ENCODE peak calls at places on chromosomes 2 and 18, in four cellular contexts. One of them, this sample, is unnamed.

GRCh38 chr18:50192903-50193795 is 1.8 kb downstream of the MYO5B start:
- DNase-seq in H54: no peak
- DNase-seq in IMR-90: no peak
- DNase-seq in ovary: no peak
- DNase-seq in this sample: no peak

GRCh38 chr18:361100-361732 is 93.4 kb upstream of the THOC1 start:
- DNase-seq in IMR-90: no peak
- DNase-seq in ovary: no peak
- DNase-seq in H54: no peak
- DNase-seq in this sample: no peak

GRCh38 chr2:55296393-55296792 is 27.4 kb upstream of the MTIF2 start:
- DNase-seq in ovary: no peak
- DNase-seq in H54: no peak
- DNase-seq in IMR-90: no peak
- DNase-seq in this sample: no peak

GRCh38 chr18:5451871-5452270 is 91.9 kb downstream of the EPB41L3 start:
- DNase-seq in ovary: no peak
- DNase-seq in H54: no peak
- DNase-seq in IMR-90: no peak
- DNase-seq in this sample: no peak

GRCh38 chr18:79458131-79458838 is 62.6 kb downstream of the NFATC1 start:
- DNase-seq in H54: peak
- DNase-seq in ovary: peak
- DNase-seq in IMR-90: peak
- DNase-seq in this sample: peak

GRCh38 chr2:217650716-217651360 is 352.0 kb downstream of the TNS1 start:
- DNase-seq in H54: peak
- DNase-seq in IMR-90: peak
- DNase-seq in ovary: peak
- DNase-seq in this sample: peak

GRCh38 chr2:187924293-187924692 is 367.4 kb upstream of the GULP1 start:
- DNase-seq in H54: no peak
- DNase-seq in IMR-90: no peak
- DNase-seq in ovary: no peak
- DNase-seq in this sample: no peak

GRCh38 chr2:33494877-33495641 is 18.6 kb downstream of the RASGRP3 start:
- DNase-seq in H54: no peak
- DNase-seq in IMR-90: no peak
- DNase-seq in ovary: no peak
- DNase-seq in this sample: no peak

GRCh38 chr2:173814306-173814705 is 150.9 kb downstream of the SP3 start:
- DNase-seq in IMR-90: no peak
- DNase-seq in H54: no peak
- DNase-seq in ovary: no peak
- DNase-seq in this sample: no peak

GRCh38 chr2:170029551-170029950 is 148.4 kb upstream of the MYO3B start:
- DNase-seq in IMR-90: no peak
- DNase-seq in ovary: no peak
- DNase-seq in H54: no peak
- DNase-seq in this sample: no peak
- TF ChIP-seq POLR2A in IMR-90: no peak
- TF ChIP-seq POLR2A in ovary: no peak
- TF ChIP-seq POLR2A in H54: no peak
- TF ChIP-seq POLR2A in this sample: no peak

GRCh38 chr2:10120158-10120937 is 2.2 kb upstream of the RRM2 start:
- DNase-seq in H54: peak
- DNase-seq in IMR-90: peak
- DNase-seq in ovary: peak
- DNase-seq in this sample: peak
- TF ChIP-seq POLR2A in H54: peak
- TF ChIP-seq POLR2A in IMR-90: peak
- TF ChIP-seq POLR2A in ovary: no peak
- TF ChIP-seq POLR2A in this sample: peak

GRCh38 chr18:25233582-25234362 is 118.2 kb downstream of the ZNF521 start:
- DNase-seq in ovary: no peak
- DNase-seq in IMR-90: peak
- DNase-seq in H54: no peak
- DNase-seq in this sample: no peak
- TF ChIP-seq POLR2A in ovary: no peak
- TF ChIP-seq POLR2A in IMR-90: no peak
- TF ChIP-seq POLR2A in H54: no peak
- TF ChIP-seq POLR2A in this sample: no peak

GRCh38 chr2:219279151-219279915 is at the start of gene DNAJB2:
- DNase-seq in IMR-90: peak
- DNase-seq in ovary: peak
- DNase-seq in H54: peak
- DNase-seq in this sample: peak
- TF ChIP-seq POLR2A in IMR-90: peak
- TF ChIP-seq POLR2A in ovary: peak
- TF ChIP-seq POLR2A in H54: peak
- TF ChIP-seq POLR2A in this sample: peak

This sample was measured in A549.